ENCODE peak calls at places on chromosomes 5 and 9, in nine cellular contexts. N is NCI-H2029; F is dorsolateral prefrontal cortex; J is WERI-Rb-1; Y is heart left ventricle; M is caudate nucleus; Z is activated T-cell treated with anti-CD3 and anti-CD28 coated beads, Interleukin-2, amount 50 U/mL, for 48 hours; Q is GM04504; K is hepatocyte. A is an unnamed sample.

GRCh38 chr9:32069169-32069813 is 315.2 kb upstream of the ACO1 start:
- DNase-seq in N (no peak), F (no peak), J (no peak), Y (no peak), M (no peak), Z (no peak), Q (no peak), K (no peak), A (no peak)

GRCh38 chr5:157947156-157947555 is 88.2 kb upstream of the CLINT1 start:
- DNase-seq in N (no peak), F (no peak), J (no peak), Y (no peak), M (no peak), Z (no peak), Q (no peak), K (no peak), A (no peak)

GRCh38 chr5:16412556-16412955 is 53.0 kb downstream of the ZNF622 start:
- DNase-seq in N (no peak), F (no peak), J (no peak), Y (no peak), M (no peak), Z (no peak), Q (no peak), K (no peak), A (no peak)

GRCh38 chr9:93909242-93909616 is 45.9 kb downstream of the BARX1 start:
- DNase-seq in N (no peak), F (no peak), J (no peak), Y (no peak), M (no peak), Z (no peak), Q (no peak), K (no peak), A (no peak)

GRCh38 chr5:139775872-139776271 is 19.7 kb upstream of the PSD2 start:
- DNase-seq in N (no peak), F (no peak), J (no peak), Y (no peak), M (no peak), Z (no peak), Q (no peak), K (no peak), A (no peak)

GRCh38 chr5:72184408-72184807 is 77.1 kb downstream of the MAP1B start:
- DNase-seq in N (no peak), F (no peak), J (no peak), Y (no peak), M (no peak), Z (no peak), Q (no peak), K (no peak), A (no peak)

GRCh38 chr9:136138566-136138965 is 19.9 kb upstream of the TMEM250 start:
- DNase-seq in N (peak), F (no peak), J (peak), Y (no peak), M (no peak), Z (peak), Q (no peak), K (peak), A (no peak)

GRCh38 chr9:128215491-128216404 is 12.6 kb downstream of the DNM1 start:
- DNase-seq in N (no peak), F (peak), J (no peak), Y (peak), M (no peak), Z (no peak), Q (peak), K (peak), A (peak)

GRCh38 chr9:112176410-112177010 is 1.4 kb upstream of the SUSD1 start:
- DNase-seq in N (no peak), F (no peak), J (no peak), Y (no peak), M (no peak), Z (no peak), Q (no peak), K (peak), A (no peak)

GRCh38 chr9:115058684-115059315 is 59.2 kb downstream of the TNC start:
- DNase-seq in N (no peak), F (no peak), J (no peak), Y (no peak), M (no peak), Z (no peak), Q (peak), K (no peak), A (no peak)

GRCh38 chr9:110257097-110257955 is 1.0 kb upstream of the TXN start:
- DNase-seq in N (no peak), F (peak), J (no peak), Y (peak), M (no peak), Z (peak), Q (no peak), K (peak), A (peak)